ENCODE peak calls at places on chromosome 16, in ten cellular contexts. Y is smooth muscle cell of the brain vasculature; D is lower lobe of right lung; F is C1 segment of cervical spinal cord; G is stimulated activated naive CD4-positive, alpha-beta T cell; I is AG04449; E is WTC11; U is AG09319; C is NCI-H1694 treated with DMSO at 0.1 percent for 48 hours; W is activated T-helper 1 cell treated with anti-CD3 and anti-CD28 coated beads, Interleukin-2, amount 50 U/mL, for 16 hours. Z is an unnamed sample.

GRCh38 chr16:397736-398332 is 835 bp downstream of the NME4 start:
- DNase-seq in U (peak; percentile 24), W (no peak), E (peak; percentile 79), Y (no peak), C (peak; percentile 8), G (no peak), F (no peak), D (peak; percentile 78), I (no peak), Z (no peak)

GRCh38 chr16:85350973-85351372 is 238.7 kb upstream of the CIBAR2 start:
- DNase-seq in E (no peak), W (no peak), G (no peak), D (peak; percentile 91), U (peak; percentile 83), I (peak; percentile 89), F (peak; percentile 83), C (peak; percentile 97), Y (peak; percentile 98), Z (no peak)

GRCh38 chr16:80265624-80266306 is 275.0 kb upstream of the DYNLRB2 start:
- DNase-seq in C (no peak), E (no peak), U (no peak), Y (no peak), W (no peak), I (no peak), G (no peak), D (no peak), F (no peak), Z (no peak)

GRCh38 chr16:12057276-12057675 is 80.7 kb downstream of the SNX29 start:
- DNase-seq in Y (no peak), U (peak; percentile 79), D (peak; percentile 10), C (no peak), W (no peak), I (no peak), G (no peak), E (no peak), F (no peak), Z (no peak)

GRCh38 chr16:3120435-3120834 is 8.0 kb downstream of the ZNF205 start:
- DNase-seq in C (no peak), E (no peak), D (no peak), Y (no peak), I (no peak), W (no peak), U (no peak), F (no peak), G (no peak), Z (no peak)

GRCh38 chr16:51382215-51382614 is 231.1 kb upstream of the SALL1 start:
- DNase-seq in Y (no peak), C (no peak), W (no peak), I (no peak), E (no peak), U (no peak), D (no peak), F (no peak), G (no peak), Z (no peak)

GRCh38 chr16:90032664-90033346 is 13.5 kb upstream of the DBNDD1 start:
- DNase-seq in D (no peak), E (no peak), C (no peak), F (no peak), W (no peak), G (no peak), Y (no peak), I (no peak), U (no peak), Z (no peak)

GRCh38 chr16:3459401-3460090 is 16.1 kb downstream of the NAA60 start:
- DNase-seq in F (no peak), Y (no peak), E (no peak), I (no peak), W (no peak), D (no peak), G (no peak), U (no peak), C (no peak), Z (no peak)

GRCh38 chr16:4667203-4667983 is 26.0 kb upstream of the NUDT16L1 start:
- DNase-seq in G (no peak), C (no peak), W (no peak), Y (no peak), I (no peak), U (no peak), E (no peak), F (no peak), D (no peak), Z (no peak)

GRCh38 chr16:30740364-30741251 is 7.6 kb upstream of the PHKG2 start:
- DNase-seq in G (no peak), F (no peak), W (no peak), Y (no peak), I (no peak), D (peak; percentile 91), C (no peak), U (peak; percentile 66), E (peak; percentile 65), Z (no peak)

GRCh38 chr16:55703003-55704001 is 47.5 kb downstream of the SLC6A2 start:
- DNase-seq in E (no peak), Y (peak; percentile 37), I (peak; percentile 19), C (peak; percentile 65), F (no peak), G (no peak), D (no peak), U (peak; percentile 41), W (no peak), Z (no peak)

GRCh38 chr16:23496826-23497542 is 13.3 kb downstream of the GGA2 start:
- DNase-seq in Y (no peak), F (no peak), U (no peak), D (no peak), I (no peak), E (no peak), W (no peak), G (no peak), C (no peak), Z (no peak)

GRCh38 chr16:28140788-28141618 is 70.8 kb downstream of the XPO6 start:
- DNase-seq in E (no peak), F (no peak), W (peak; percentile 14), G (peak; percentile 62), I (no peak), U (no peak), D (peak; percentile 53), Y (no peak), C (no peak), Z (no peak)

GRCh38 chr16:62240722-62241121 is 204.5 kb upstream of the CDH8 start:
- DNase-seq in I (no peak), W (no peak), C (no peak), E (no peak), Y (no peak), D (no peak), F (no peak), U (no peak), G (no peak), Z (no peak)

GRCh38 chr16:30065943-30066881 is 652 bp downstream of the ALDOA start:
- DNase-seq in Y (no peak), I (no peak), D (peak; percentile 76), W (no peak), C (no peak), F (no peak), U (no peak), G (no peak), E (peak; percentile 40), Z (no peak)

GRCh38 chr16:57941016-57941656 is 29.8 kb downstream of the CNGB1 start:
- DNase-seq in F (no peak), E (no peak), I (no peak), U (peak; percentile 15), Y (no peak), W (no peak), C (peak; percentile 35), D (peak; percentile 84), G (no peak), Z (no peak)

GRCh38 chr16:84828322-84828721 is 8.5 kb downstream of the CRISPLD2 start:
- DNase-seq in F (no peak), W (no peak), G (no peak), I (no peak), U (no peak), Y (no peak), E (no peak), D (no peak), C (no peak), Z (no peak)

GRCh38 chr16:21603920-21604319 is 4.5 kb downstream of the METTL9 start:
- DNase-seq in U (no peak), F (no peak), C (no peak), G (no peak), I (no peak), W (no peak), D (no peak), E (no peak), Y (no peak), Z (no peak)

GRCh38 chr16:17416461-17417221 is 54.1 kb downstream of the XYLT1 start:
- DNase-seq in U (no peak), F (peak; percentile 12), W (no peak), D (peak; percentile 63), C (no peak), E (peak; percentile 31), Y (no peak), G (no peak), I (no peak), Z (no peak)

GRCh38 chr16:60107467-60107866 is 1373.4 kb upstream of the GOT2 start:
- DNase-seq in C (no peak), W (no peak), Y (no peak), E (no peak), G (no peak), U (peak; percentile 45), D (no peak), F (no peak), I (no peak), Z (no peak)

GRCh38 chr16:50657251-50657650 is 23.9 kb downstream of the SNX20 start:
- DNase-seq in F (no peak), U (no peak), C (no peak), W (no peak), I (no peak), Y (no peak), D (no peak), G (no peak), E (no peak), Z (no peak)

GRCh38 chr16:89364603-89365002 is 125.8 kb downstream of the ANKRD11 start:
- DNase-seq in C (peak; percentile 61), Y (no peak), D (no peak), E (no peak), W (no peak), G (no peak), I (no peak), U (no peak), F (no peak), Z (no peak)

GRCh38 chr16:13999895-14000425 is 71.2 kb upstream of the MRTFB start:
- DNase-seq in W (no peak), Y (no peak), F (no peak), G (no peak), D (no peak), I (no peak), E (no peak), C (no peak), U (no peak), Z (no peak)

GRCh38 chr16:47644166-47644565 is 183.0 kb downstream of the PHKB start:
- DNase-seq in D (no peak), I (peak; percentile 78), W (no peak), E (no peak), G (no peak), U (peak; percentile 8), F (no peak), Y (peak; percentile 81), C (no peak), Z (no peak)

GRCh38 chr16:85083051-85083639 is 29.1 kb downstream of the CIBAR2 start:
- DNase-seq in G (no peak), E (peak; percentile 34), U (no peak), W (no peak), C (no peak), Y (no peak), F (no peak), I (no peak), D (no peak), Z (no peak)

GRCh38 chr16:88864521-88864920 is 1.9 kb downstream of the PABPN1L start:
- DNase-seq in E (no peak), C (no peak), I (no peak), U (no peak), D (no peak), Y (no peak), F (no peak), G (no peak), W (no peak), Z (no peak)

GRCh38 chr16:2751577-2752034 is 832 bp upstream of the SRRM2 start:
- DNase-seq in F (no peak), E (peak; percentile 82), G (no peak), Y (no peak), I (no peak), W (peak; percentile 22), D (peak; percentile 57), U (no peak), C (peak; percentile 73), Z (no peak)

GRCh38 chr16:72856797-72857196 is 191.1 kb downstream of the ZFHX3 start:
- DNase-seq in E (peak; percentile 58), I (no peak), F (no peak), W (no peak), C (peak; percentile 12), U (no peak), Y (no peak), D (no peak), G (no peak), Z (no peak)

Z was measured in type B pancreatic cell.